ENCODE peak calls at places on chromosome 15, in six cellular contexts. D is A172, M is foreskin fibroblast, E is NT2/D1, T is T-helper 9 cell, P is KG1. U is an unnamed sample.

GRCh38 chr15:40146037-40146436 is 14.8 kb upstream of the BUB1B start:
- DNase-seq in D (peak), M (peak), E (no peak), T (no peak), P (no peak), U (no peak)

GRCh38 chr15:68372291-68372811 is 59.6 kb downstream of the ITGA11 start:
- DNase-seq in D (no peak), M (no peak), E (peak), T (no peak), P (no peak), U (no peak)

GRCh38 chr15:51448592-51449494 is 107.4 kb downstream of the GLDN start:
- DNase-seq in D (no peak), M (no peak), E (no peak), T (no peak), P (no peak), U (no peak)

GRCh38 chr15:78131295-78132021 is at the start of gene CIB2:
- DNase-seq in D (peak), M (peak), E (peak), T (peak), P (peak), U (peak)

GRCh38 chr15:52427804-52428203 is 100.9 kb downstream of the MYO5A start:
- DNase-seq in D (peak), M (peak), E (no peak), T (no peak), P (no peak), U (no peak)

GRCh38 chr15:67820992-67821783 is 4.1 kb upstream of the SKOR1 start:
- DNase-seq in D (no peak), M (no peak), E (no peak), T (no peak), P (no peak), U (no peak)

GRCh38 chr15:22969512-22969911 is 10.7 kb downstream of the CYFIP1 start:
- DNase-seq in D (no peak), M (no peak), E (no peak), T (no peak), P (no peak), U (no peak)

GRCh38 chr15:44069489-44069888 is 125.6 kb downstream of the FRMD5 start:
- DNase-seq in D (no peak), M (no peak), E (no peak), T (no peak), P (no peak), U (no peak)

GRCh38 chr15:48696627-48697312 is 51.3 kb upstream of the FBN1 start:
- DNase-seq in D (peak), M (peak), E (no peak), T (no peak), P (no peak), U (no peak)

GRCh38 chr15:45458746-45459403 is 63.7 kb downstream of the SLC30A4 start:
- DNase-seq in D (peak), M (no peak), E (no peak), T (peak), P (peak), U (peak)

GRCh38 chr15:80105193-80105984 is 45.9 kb downstream of the ZFAND6 start:
- DNase-seq in D (peak), M (peak), E (no peak), T (no peak), P (no peak), U (no peak)

GRCh38 chr15:60074181-60074885 is 70.2 kb downstream of the FOXB1 start:
- DNase-seq in D (peak), M (peak), E (no peak), T (no peak), P (no peak), U (no peak)

GRCh38 chr15:56411122-56411749 is 46.0 kb downstream of the TEX9 start:
- DNase-seq in D (no peak), M (peak), E (no peak), T (no peak), P (no peak), U (no peak)

GRCh38 chr15:65233651-65234050 is 22.4 kb upstream of the CILP start:
- DNase-seq in D (no peak), M (no peak), E (no peak), T (no peak), P (no peak), U (no peak)

GRCh38 chr15:59273266-59273665 is 66.6 kb downstream of the LDHAL6B start:
- DNase-seq in D (no peak), M (no peak), E (no peak), T (no peak), P (no peak), U (no peak)

GRCh38 chr15:71747128-71748083 is 62.9 kb upstream of the NR2E3 start:
- DNase-seq in D (peak), M (peak), E (no peak), T (no peak), P (no peak), U (no peak)

GRCh38 chr15:44654858-44655257 is 8.6 kb downstream of the SPG11 start:
- DNase-seq in D (no peak), M (peak), E (no peak), T (no peak), P (no peak), U (no peak)

GRCh38 chr15:26757156-26757555 is 15.7 kb downstream of the GABRB3 start:
- DNase-seq in D (no peak), M (no peak), E (no peak), T (no peak), P (no peak), U (no peak)

GRCh38 chr15:96119734-96120133 is 210.8 kb upstream of the NR2F2 start:
- DNase-seq in D (no peak), M (no peak), E (no peak), T (no peak), P (no peak), U (no peak)

GRCh38 chr15:65476942-65477341 is 40.5 kb downstream of the DPP8 start:
- DNase-seq in D (no peak), M (peak), E (no peak), T (no peak), P (no peak), U (no peak)